ENCODE peak calls at places on chromosomes 4 and X, in five cellular contexts. C is stimulated activated CD4-positive, alpha-beta T cell treated with anti-CD3 and anti-CD28 coated beads, Interleukin-4, amount 100 ng/mL, for 1 hour; O is immature natural killer cell; X is AG04449; Z is activated T-cell treated with anti-CD3 and anti-CD28 coated beads for 24 hours. N is an unnamed sample.

GRCh38 chrX:135086197-135086854 is 34.0 kb downstream of the ETDB start:
- DNase-seq in C (no peak), O (peak), X (peak), Z (peak), N (peak)

GRCh38 chrX:11113731-11114130 is 2.6 kb downstream of the HCCS start:
- DNase-seq in C (no peak), O (no peak), X (no peak), Z (no peak), N (no peak)

GRCh38 chrX:119669424-119670037 is 23.4 kb downstream of the SEPTIN6 start:
- DNase-seq in C (no peak), O (no peak), X (no peak), Z (no peak), N (no peak)

GRCh38 chrX:52082578-52082977 is 13.6 kb upstream of the MAGED4B start:
- DNase-seq in C (no peak), O (no peak), X (peak), Z (no peak), N (no peak)

GRCh38 chrX:151679798-151680427 is 15.3 kb upstream of the PRRG3 start:
- DNase-seq in C (no peak), O (no peak), X (no peak), Z (no peak), N (no peak)

GRCh38 chr4:170978990-170979389 is 834.2 kb upstream of the GALNTL6 start:
- DNase-seq in C (no peak), O (no peak), X (no peak), Z (no peak), N (no peak)

GRCh38 chr4:54076673-54077072 is 12.3 kb upstream of the CHIC2 start:
- DNase-seq in C (no peak), O (no peak), X (no peak), Z (no peak), N (no peak)

GRCh38 chr4:104491396-104491821 is 3.3 kb downstream of the CXXC4 start:
- DNase-seq in C (peak), O (peak), X (no peak), Z (no peak), N (peak)

GRCh38 chr4:5954056-5954760 is 61.3 kb upstream of the CRMP1 start:
- DNase-seq in C (no peak), O (no peak), X (no peak), Z (no peak), N (peak)

GRCh38 chr4:57154191-57154590 is 44.0 kb upstream of the IGFBP7 start:
- DNase-seq in C (no peak), O (no peak), X (no peak), Z (no peak), N (no peak)

GRCh38 chrX:40097101-40097491 is 662 bp downstream of the BCOR start:
- DNase-seq in C (peak), O (no peak), X (no peak), Z (no peak), N (peak)

GRCh38 chr4:73018595-73018994 is 50.9 kb downstream of the COX18 start:
- DNase-seq in C (no peak), O (no peak), X (no peak), Z (no peak), N (no peak)

GRCh38 chrX:40152173-40152705 is 54.5 kb upstream of the BCOR start:
- DNase-seq in C (peak), O (no peak), X (no peak), Z (no peak), N (no peak)

N was measured in Peyer's patch.